ENCODE peak calls at places on chromosomes 4 and X, in six cellular contexts. R is upper lobe of left lung, A is sigmoid colon, V is spleen, B is breast epithelium, I is vagina. H is an unnamed sample.

GRCh38 chrX:136192135-136192534 is 44.8 kb downstream of the FHL1 start:
- DNase-seq in A (no peak), I (no peak), B (no peak), V (no peak), R (no peak), H (no peak)

GRCh38 chr4:175253184-175253902 is 335.2 kb downstream of the ADAM29 start:
- DNase-seq in B (no peak), R (no peak), A (no peak), I (no peak), V (no peak), H (no peak)

GRCh38 chrX:16671005-16671404 is 21.0 kb downstream of the S100G start:
- DNase-seq in I (no peak), B (no peak), R (no peak), A (no peak), V (no peak), H (no peak)

GRCh38 chrX:82219129-82219528 is 1017.2 kb downstream of the SH3BGRL start:
- DNase-seq in B (no peak), I (no peak), A (no peak), R (no peak), V (peak), H (no peak)

GRCh38 chrX:152904151-152905080 is 6.5 kb downstream of the ZNF185 start:
- DNase-seq in B (no peak), R (no peak), I (no peak), A (no peak), V (peak), H (no peak)

GRCh38 chr4:86302242-86302641 is 57.6 kb downstream of the MAPK10 start:
- DNase-seq in B (no peak), V (no peak), A (peak), R (peak), I (no peak), H (no peak)

GRCh38 chr4:74715731-74716435 is 78.4 kb downstream of the BTC start:
- DNase-seq in A (no peak), B (no peak), I (no peak), V (no peak), R (no peak), H (no peak)

GRCh38 chr4:6773106-6773505 is 9.4 kb upstream of the KIAA0232 start:
- DNase-seq in B (peak), R (no peak), A (no peak), V (no peak), I (no peak), H (no peak)

GRCh38 chr4:163215896-163216295 is 49.2 kb upstream of the NAF1 start:
- DNase-seq in B (no peak), A (no peak), I (no peak), V (no peak), R (no peak), H (no peak)

GRCh38 chr4:169774466-169775445 is 17.0 kb upstream of the HPF1 start:
- DNase-seq in R (no peak), I (no peak), B (no peak), V (peak), A (no peak), H (no peak)

GRCh38 chrX:120755066-120755846 is 120.4 kb downstream of the CT47B1 start:
- DNase-seq in A (no peak), R (peak), V (no peak), B (no peak), I (no peak), H (no peak)

GRCh38 chr4:38664704-38665401 is 854 bp downstream of the KLF3 start:
- DNase-seq in V (peak), I (no peak), B (peak), A (peak), R (peak), H (peak)

GRCh38 chrX:24285082-24285481 is 28.8 kb downstream of the SUPT20HL2 start:
- DNase-seq in V (no peak), I (no peak), B (no peak), A (no peak), R (no peak), H (no peak)

GRCh38 chrX:24277405-24277804 is 36.5 kb downstream of the SUPT20HL2 start:
- DNase-seq in I (no peak), A (no peak), R (no peak), B (no peak), V (no peak), H (no peak)

GRCh38 chrX:24282381-24283121 is 31.3 kb downstream of the SUPT20HL2 start:
- DNase-seq in B (no peak), R (no peak), I (no peak), V (no peak), A (peak), H (no peak)

DNA sequence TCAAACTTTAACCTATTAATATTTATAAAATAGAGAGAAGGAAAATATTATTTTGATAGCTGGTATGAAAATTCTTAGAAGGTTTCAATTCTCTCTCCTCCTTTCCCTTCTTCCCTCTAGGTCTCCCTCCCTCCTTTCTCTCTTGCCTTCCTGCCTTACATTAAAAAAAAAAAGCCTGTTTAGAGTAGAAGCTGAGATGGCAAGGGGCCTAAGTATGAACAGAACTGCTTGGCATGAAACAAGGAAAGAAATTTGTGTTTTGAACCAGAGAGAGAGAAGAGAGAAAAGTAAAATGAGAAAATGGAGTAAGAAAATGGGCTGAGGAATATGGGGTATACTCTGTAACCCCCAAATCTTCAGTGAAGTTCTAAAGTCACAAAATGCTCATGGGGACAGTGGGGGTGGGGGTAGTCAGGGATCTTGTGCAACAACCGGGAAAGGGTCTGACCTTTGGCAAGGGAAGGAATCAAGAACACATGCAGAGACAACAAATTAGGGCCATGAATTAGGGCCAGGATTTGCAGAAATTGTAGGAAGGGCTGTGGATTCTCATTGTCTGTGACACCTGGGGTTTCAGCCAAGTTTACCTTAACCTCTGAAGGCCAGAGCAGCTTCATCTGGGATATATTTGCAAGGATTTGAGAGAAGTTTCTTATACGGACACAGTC is 30.6 kb downstream of the SUPT20HL2 start:
- DNase-seq in B (no peak), V (no peak), R (no peak), I (no peak), A (peak), H (no peak)
- TF ChIP-seq POLR2AphosphoS5 in B (no peak), V (no peak), R (no peak), I (no peak), A (peak), H (no peak)

GRCh38 chrX:154775611-154776349 is 13.1 kb downstream of the DKC1 start:
- DNase-seq in R (no peak), V (no peak), B (no peak), I (no peak), A (no peak), H (no peak)

GRCh38 chrX:154780968-154781367 is 18.3 kb downstream of the DKC1 start:
- DNase-seq in I (no peak), V (no peak), A (no peak), R (no peak), B (no peak), H (no peak)

GRCh38 chrX:154779261-154779660 is 16.6 kb downstream of the DKC1 start:
- DNase-seq in B (no peak), I (no peak), R (no peak), V (no peak), A (no peak), H (no peak)

GRCh38 chrX:154774622-154775021 is 12.0 kb downstream of the DKC1 start:
- DNase-seq in V (no peak), I (no peak), R (no peak), B (no peak), A (no peak), H (no peak)

GRCh38 chrX:154776753-154777152 is 14.1 kb downstream of the DKC1 start:
- DNase-seq in V (no peak), I (no peak), B (no peak), R (no peak), A (no peak), H (no peak)
- TF ChIP-seq POLR2A in V (no peak), I (no peak), B (no peak), R (no peak), A (no peak), H (no peak)

GRCh38 chr4:23891064-23891421 is 1.2 kb upstream of the PPARGC1A start:
- DNase-seq in B (no peak), V (no peak), I (no peak), R (no peak), A (no peak), H (no peak)
- H3K4me3 ChIP-seq in B (peak), V (no peak), I (peak), R (peak), A (peak), H (peak)

GRCh38 chrX:15514279-15514678 is 13.7 kb downstream of the BMX start:
- DNase-seq in I (no peak), V (no peak), R (no peak), B (no peak), A (no peak), H (no peak)
- TF ChIP-seq POLR2AphosphoS5 in I (no peak), V (no peak), R (no peak), B (no peak), A (no peak), H (no peak)

GRCh38 chr4:165378398-165378762 is 428 bp upstream of the CPE start:
- DNase-seq in V (no peak), R (no peak), A (no peak), B (no peak), I (no peak), H (no peak)

GRCh38 chr4:165381821-165382373 is 3.1 kb downstream of the CPE start:
- DNase-seq in A (no peak), I (no peak), V (no peak), B (no peak), R (no peak), H (no peak)

GRCh38 chr4:165379662-165380061 is 854 bp downstream of the CPE start:
- DNase-seq in R (no peak), A (no peak), B (no peak), I (no peak), V (no peak), H (no peak)

GRCh38 chr4:165375465-165375864 is 3.3 kb upstream of the CPE start:
- DNase-seq in V (no peak), A (no peak), I (no peak), R (no peak), B (no peak), H (no peak)

DNA sequence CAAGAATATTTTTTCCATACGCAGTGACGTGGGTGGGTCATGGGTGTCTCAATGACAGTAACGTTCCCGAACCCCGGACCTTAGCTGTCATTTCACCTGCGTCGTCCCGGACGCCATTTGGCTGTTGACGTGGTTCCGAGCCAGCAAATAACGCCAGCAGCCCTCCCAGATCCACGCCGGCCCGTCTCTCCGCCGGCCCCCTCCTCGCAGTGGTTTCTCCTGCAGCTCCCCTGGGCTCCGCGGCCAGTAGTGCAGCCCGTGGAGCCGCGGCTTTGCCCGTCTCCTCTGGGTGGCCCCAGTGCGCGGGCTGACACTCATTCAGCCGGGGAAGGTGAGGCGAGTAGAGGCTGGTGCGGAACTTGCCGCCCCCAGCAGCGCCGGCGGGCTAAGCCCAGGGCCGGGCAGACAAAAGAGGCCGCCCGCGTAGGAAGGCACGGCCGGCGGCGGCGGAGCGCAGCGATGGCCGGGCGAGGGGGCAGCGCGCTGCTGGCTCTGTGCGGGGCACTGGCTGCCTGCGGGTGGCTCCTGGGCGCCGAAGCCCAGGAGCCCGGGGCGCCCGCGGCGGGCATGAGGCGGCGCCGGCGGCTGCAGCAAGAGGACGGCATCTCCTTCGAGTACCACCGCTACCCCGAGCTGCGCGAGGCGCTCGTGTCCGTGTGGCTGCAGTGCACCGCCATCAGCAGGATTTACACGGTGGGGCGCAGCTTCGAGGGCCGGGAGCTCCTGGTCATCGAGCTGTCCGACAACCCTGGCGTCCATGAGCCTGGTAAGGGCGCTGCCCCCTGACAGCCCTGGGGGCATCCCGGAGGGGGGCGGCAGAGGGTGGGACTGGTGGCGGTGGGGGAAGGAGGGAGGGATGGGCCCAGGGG is at the start of gene CPE:
- DNase-seq in R (peak), V (peak), I (no peak), B (peak), A (peak), H (peak)
- TF ChIP-seq POLR2A in R (peak), V (no peak), I (no peak), B (peak), A (peak), H (peak)

GRCh38 chr4:94995684-94996394 is 238.1 kb downstream of the BMPR1B start:
- DNase-seq in I (no peak), R (no peak), A (no peak), V (no peak), B (no peak), H (no peak)
- H3K4me3 ChIP-seq in I (no peak), R (no peak), A (peak), V (no peak), B (peak), H (no peak)

DNA sequence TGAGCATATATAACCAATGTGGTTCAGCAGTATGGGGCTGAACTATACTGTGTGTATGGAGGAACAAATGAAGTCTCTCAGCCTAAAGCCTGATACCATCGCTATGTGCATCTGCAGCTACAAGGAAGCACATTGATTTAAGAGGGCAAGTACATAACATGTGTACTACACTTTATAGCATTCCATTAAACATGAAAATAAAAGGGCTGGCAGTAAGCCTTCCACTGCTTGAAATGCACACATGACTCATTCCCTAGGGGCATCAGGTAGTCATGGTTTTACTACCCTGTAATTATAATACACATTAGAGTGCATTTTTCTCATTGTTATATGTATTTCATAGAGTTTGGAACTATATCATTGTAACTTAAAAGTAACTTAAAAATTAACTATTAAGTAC is 51.2 kb downstream of the SMARCA1 start:
- DNase-seq in I (no peak), R (no peak), V (no peak), B (no peak), A (no peak), H (no peak)
- TF ChIP-seq POLR2AphosphoS5 in I (no peak), R (no peak), V (no peak), B (no peak), A (no peak), H (no peak)

GRCh38 chrX:48800574-48801280 is 1.1 kb upstream of the HDAC6 start:
- DNase-seq in I (no peak), V (peak), A (no peak), B (no peak), R (no peak), H (no peak)
- TF ChIP-seq POLR2A in I (no peak), V (no peak), A (no peak), B (no peak), R (no peak), H (no peak)